ENCODE peak calls at places on chromosomes 12 and 14, in six cellular contexts. G, Z, B, K, X and N are unnamed samples.

GRCh38 chr12:103841690-103842584 is 903 bp upstream of the NT5DC3 start:
- DNase-seq in B (peak), Z (peak), G (peak), K (no peak), X (no peak), N (peak)

GRCh38 chr14:103731916-103732867 is 16.6 kb downstream of the ZFYVE21 start:
- DNase-seq in X (no peak), G (no peak), K (no peak), B (no peak), Z (no peak), N (no peak)

GRCh38 chr12:70469221-70469820 is 103.2 kb downstream of the KCNMB4 start:
- DNase-seq in G (no peak), X (no peak), B (no peak), K (no peak), Z (no peak), N (no peak)

GRCh38 chr12:57091633-57092528 is 3.0 kb downstream of the NAB2 start:
- DNase-seq in B (peak), G (no peak), Z (no peak), K (no peak), X (no peak), N (no peak)

GRCh38 chr12:122841544-122842321 is 6.5 kb downstream of the HIP1R start:
- DNase-seq in G (no peak), X (no peak), B (peak), K (no peak), Z (peak), N (no peak)

GRCh38 chr12:132597333-132598283 is 12.8 kb downstream of the LRCOL1 start:
- DNase-seq in K (peak), X (no peak), G (no peak), B (peak), Z (peak), N (no peak)

GRCh38 chr14:62162998-62163589 is 400.9 kb downstream of the SNAPC1 start:
- DNase-seq in B (peak), G (peak), Z (peak), X (no peak), K (peak), N (no peak)

GRCh38 chr12:16385779-16386646 is 38.6 kb downstream of the MGST1 start:
- DNase-seq in X (no peak), Z (peak), G (peak), K (peak), B (peak), N (no peak)

GRCh38 chr12:131126662-131127173 is 173.0 kb downstream of the ADGRD1 start:
- DNase-seq in X (no peak), G (no peak), K (no peak), Z (no peak), B (no peak), N (no peak)

GRCh38 chr12:19799216-19799615 is 359.9 kb downstream of the AEBP2 start:
- DNase-seq in K (no peak), X (no peak), Z (peak), G (no peak), B (no peak), N (no peak)

GRCh38 chr12:117142094-117142493 is 42.9 kb upstream of the TESC start:
- DNase-seq in X (no peak), K (no peak), B (no peak), G (no peak), Z (no peak), N (no peak)

GRCh38 chr14:20697273-20698017 is 8.9 kb downstream of the ANG start:
- DNase-seq in K (peak), Z (peak), G (no peak), X (peak), B (peak), N (peak)

GRCh38 chr12:71865757-71866536 is 26.4 kb downstream of the TBC1D15 start:
- DNase-seq in G (no peak), K (no peak), B (no peak), X (no peak), Z (no peak), N (no peak)

GRCh38 chr14:102078840-102079699 is 7.8 kb downstream of the HSP90AA1 start:
- DNase-seq in X (no peak), K (no peak), B (no peak), Z (no peak), G (no peak), N (no peak)

GRCh38 chr12:123398177-123398916 is 14.4 kb downstream of the KMT5A start:
- DNase-seq in G (no peak), X (no peak), K (no peak), B (peak), Z (peak), N (no peak)

GRCh38 chr14:101035466-101036225 is 132.1 kb upstream of the RTL1 start:
- DNase-seq in X (peak), G (no peak), Z (no peak), K (no peak), B (no peak), N (peak)

GRCh38 chr12:77133566-77133965 is 68.2 kb upstream of the E2F7 start:
- DNase-seq in K (peak), B (peak), X (peak), Z (peak), G (peak), N (no peak)

GRCh38 chr14:76169776-76170175 is 18.1 kb downstream of the GPATCH2L start:
- DNase-seq in Z (no peak), K (no peak), G (no peak), B (no peak), X (no peak), N (no peak)

GRCh38 chr14:38098074-38098846 is 109.4 kb upstream of the SSTR1 start:
- DNase-seq in B (peak), K (no peak), G (peak), X (no peak), Z (peak), N (no peak)

GRCh38 chr12:131895640-131896079 is 1.2 kb downstream of the ULK1 start:
- DNase-seq in Z (no peak), K (peak), X (no peak), B (no peak), G (no peak), N (no peak)

GRCh38 chr12:60977966-60978365 is 1282.2 kb upstream of the USP15 start:
- DNase-seq in G (peak), B (no peak), Z (no peak), X (no peak), K (peak), N (no peak)

GRCh38 chr14:68891851-68892660 is 87.0 kb downstream of the ACTN1 start:
- DNase-seq in K (no peak), G (no peak), Z (peak), B (peak), X (no peak), N (no peak)

GRCh38 chr14:99529899-99530298 is 48.7 kb downstream of the CCNK start:
- DNase-seq in Z (no peak), K (no peak), B (no peak), G (no peak), X (no peak), N (no peak)

GRCh38 chr12:52818376-52818775 is 4.5 kb upstream of the KRT4 start:
- DNase-seq in B (no peak), X (no peak), Z (no peak), K (peak), G (no peak), N (no peak)

GRCh38 chr12:52819021-52819420 is 5.1 kb upstream of the KRT4 start:
- DNase-seq in B (no peak), G (no peak), Z (no peak), X (no peak), K (no peak), N (no peak)

GRCh38 chr12:52817003-52817698 is 3.2 kb upstream of the KRT4 start:
- DNase-seq in K (no peak), B (no peak), G (no peak), Z (no peak), X (no peak), N (no peak)

GRCh38 chr12:52816189-52816588 is 2.3 kb upstream of the KRT4 start:
- DNase-seq in B (no peak), K (no peak), X (no peak), Z (no peak), G (no peak), N (no peak)

DNA sequence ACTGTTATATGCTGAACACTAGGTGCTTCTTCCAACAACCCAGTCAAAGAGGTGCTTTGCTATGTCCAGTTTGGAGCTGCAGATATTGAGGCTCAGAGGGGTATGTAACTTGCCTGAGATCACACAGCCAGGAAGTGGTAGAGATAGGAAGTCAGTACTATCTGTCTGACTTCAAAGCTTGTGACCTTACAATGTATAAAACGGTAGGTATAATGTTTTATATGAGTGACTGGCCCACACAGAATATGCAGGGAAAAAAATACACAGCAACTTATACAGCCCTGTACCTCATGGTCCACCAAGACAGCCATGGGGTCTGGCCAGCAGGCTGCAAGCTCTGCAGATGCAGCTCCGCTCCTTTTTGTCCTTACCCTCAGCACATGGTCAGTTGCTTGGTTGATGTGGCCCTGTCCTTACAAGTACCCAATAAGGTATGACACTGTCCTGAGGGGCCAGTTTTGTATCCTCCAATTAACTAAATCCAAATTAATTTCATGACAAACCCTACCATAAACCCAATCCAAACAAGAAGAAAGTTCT is 3.9 kb upstream of the KRT4 start:
- DNase-seq in X (no peak), B (no peak), G (no peak), K (no peak), Z (no peak), N (no peak)
- TF ChIP-seq CTCF in X (no peak), B (no peak), G (no peak), K (no peak), Z (no peak), N (no peak)

DNA sequence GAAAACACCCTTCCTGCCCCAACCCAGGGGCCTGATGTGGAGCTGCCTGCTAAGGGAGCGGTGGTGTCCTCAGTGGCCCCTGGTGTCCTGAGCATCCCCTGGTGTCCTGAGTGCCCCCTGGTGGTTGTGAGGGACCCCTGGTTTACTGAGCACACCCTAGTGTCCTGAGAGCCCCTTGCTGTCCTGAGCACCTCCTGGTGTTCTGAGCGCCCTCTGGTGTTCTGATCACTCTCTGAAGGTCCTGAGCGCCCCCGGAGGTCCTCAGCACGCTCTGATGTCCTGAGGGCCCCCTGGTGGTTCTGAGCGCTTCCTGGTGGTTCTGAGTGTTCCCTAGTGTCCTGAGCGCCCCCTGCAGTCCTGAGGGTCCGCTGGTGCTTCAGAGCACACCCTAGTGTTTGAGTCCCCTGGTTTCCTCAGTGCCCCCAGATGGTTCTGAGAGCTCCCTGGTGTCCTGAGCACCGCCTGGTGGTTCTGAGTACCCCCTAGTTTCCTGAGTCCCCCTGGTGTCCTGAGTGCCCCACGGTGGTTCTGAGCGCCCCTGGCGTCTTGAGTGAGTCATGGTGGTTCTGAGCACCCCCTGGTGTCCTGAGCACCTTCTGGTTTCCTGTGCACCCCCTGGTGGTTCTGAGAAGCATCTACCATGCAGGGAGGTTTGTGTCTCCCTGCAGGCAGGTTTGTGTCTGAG is 1004.2 kb downstream of the TMEM121 start:
- DNase-seq in B (no peak), Z (no peak), X (no peak), K (no peak), G (no peak), N (peak)
- TF ChIP-seq CTCF in B (no peak), Z (peak), X (no peak), K (no peak), G (no peak), N (peak)

GRCh38 chr14:90756755-90757345 is 59.4 kb downstream of the TTC7B start:
- DNase-seq in Z (no peak), X (no peak), G (no peak), K (peak), B (no peak), N (no peak)
- TF ChIP-seq CTCF in Z (no peak), X (no peak), G (no peak), K (peak), B (no peak), N (no peak)

DNA sequence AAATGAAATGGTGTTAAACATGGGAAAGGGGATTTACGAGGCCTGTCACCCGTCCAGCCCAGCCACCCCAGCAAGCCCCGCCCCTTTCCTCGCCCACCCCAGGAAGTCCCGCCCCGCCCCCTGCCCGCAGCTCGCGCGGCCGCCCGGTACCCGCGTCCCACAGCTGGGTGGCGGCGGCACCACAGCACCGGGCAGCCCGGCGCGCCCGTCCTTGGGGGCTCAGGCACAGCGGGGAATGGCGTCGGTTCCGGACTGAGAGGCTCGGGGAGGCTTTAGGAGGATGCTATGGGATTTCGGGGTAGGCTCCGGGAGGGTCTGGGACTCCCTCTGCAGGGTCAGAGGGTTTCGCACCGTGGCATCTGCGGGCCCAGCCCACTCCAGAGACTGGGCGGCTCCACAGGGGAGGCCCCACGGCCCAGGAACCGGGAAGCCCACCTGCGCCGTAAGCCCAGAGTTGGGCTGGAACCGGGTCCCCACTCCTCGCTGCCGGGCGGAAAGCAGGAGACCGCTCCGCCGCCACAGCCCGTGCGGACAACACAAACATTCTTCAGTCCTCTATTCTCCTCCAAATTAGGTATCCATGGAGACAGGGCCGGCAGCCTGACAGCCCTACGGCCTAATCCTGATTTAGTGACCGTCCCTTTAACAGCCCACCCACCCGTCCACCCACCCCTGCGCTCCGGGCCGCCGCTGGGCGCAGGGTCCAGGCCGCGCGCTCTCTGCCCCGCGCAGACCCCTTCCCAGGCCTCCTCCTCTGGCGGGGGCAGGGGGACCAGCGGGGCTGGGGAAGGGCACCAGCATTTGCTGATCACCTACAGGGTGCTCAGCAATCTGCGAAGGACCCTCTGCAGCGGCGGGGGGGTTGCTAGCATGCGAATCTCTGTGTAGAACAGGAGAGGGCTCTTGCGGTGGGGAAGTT is 1.3 kb downstream of the FIGNL2 start:
- DNase-seq in Z (no peak), K (peak), G (no peak), X (no peak), B (no peak), N (peak)
- TF ChIP-seq CTCF in Z (no peak), K (no peak), G (no peak), X (no peak), B (no peak), N (no peak)

DNA sequence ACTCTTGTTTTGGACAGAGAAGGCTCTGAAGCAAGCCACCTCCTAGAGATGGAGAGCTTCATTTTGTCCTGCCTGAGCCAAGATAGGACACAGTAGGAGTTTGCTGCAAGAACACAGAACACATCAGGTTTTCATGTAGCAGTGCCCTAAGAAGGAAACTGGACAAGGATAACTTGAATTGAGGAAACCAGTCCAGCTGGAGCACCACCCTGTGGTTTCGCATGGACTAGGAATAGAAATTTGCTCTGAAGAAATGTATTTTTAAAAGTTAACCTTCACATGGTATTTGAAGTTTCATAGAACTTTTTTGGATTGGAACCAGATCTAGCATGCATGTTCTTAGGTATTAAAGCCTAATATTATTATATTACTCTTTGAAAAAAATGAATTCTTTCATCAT is 68.8 kb downstream of the RERG start:
- DNase-seq in Z (no peak), K (no peak), G (no peak), X (no peak), B (peak), N (no peak)
- TF ChIP-seq CTCF in Z (peak), K (peak), G (no peak), X (no peak), B (peak), N (no peak)

GRCh38 chr14:23321572-23322547 is 603 bp downstream of the PABPN1 start:
- DNase-seq in G (peak), Z (peak), K (peak), B (peak), X (no peak), N (peak)
- TF ChIP-seq CTCF in G (no peak), Z (no peak), K (no peak), B (no peak), X (no peak), N (no peak)